ENCODE peak calls at places on chromosomes 6 and 20, in seven cellular contexts. Y is spleen, X is heart right ventricle, V is HAP-1, L is fibroblast of lung, K is aorta, F is IMR-90. J is an unnamed sample. For H3K9me3, the result is how much of the 10 kb centered on the place peaks cover.

GRCh38 chr6:34035704-34036356 is 110.1 kb downstream of the GRM4 start:
- DNase-seq in Y (no peak), X (no peak), V (no peak), L (no peak), K (no peak), F (no peak), J (no peak)

GRCh38 chr6:125169058-125169457 is 15.5 kb downstream of the TPD52L1 start:
- DNase-seq in Y (no peak), X (no peak), V (no peak), L (peak), K (peak), F (peak), J (no peak)

GRCh38 chr6:37965964-37966676 is 146.6 kb downstream of the ZFAND3 start:
- DNase-seq in Y (no peak), X (no peak), V (no peak), L (peak), K (no peak), F (peak), J (no peak)

GRCh38 chr6:36633915-36634314 is 39.8 kb downstream of the SRSF3 start:
- DNase-seq in Y (peak), X (peak), V (no peak), L (peak), K (peak), F (peak), J (no peak)

GRCh38 chr6:42029062-42029685 is 21.1 kb upstream of the TAF8 start:
- DNase-seq in Y (peak), X (no peak), V (no peak), L (no peak), K (no peak), F (no peak), J (no peak)

GRCh38 chr20:36604952-36605308 is 649 bp upstream of the RAB5IF start:
- DNase-seq in Y (peak), X (peak), V (no peak), L (no peak), K (peak), F (no peak), J (peak)

GRCh38 chr6:144307880-144308279 is 22.7 kb downstream of the UTRN start:
- DNase-seq in Y (no peak), X (no peak), V (no peak), L (no peak), K (no peak), F (no peak), J (no peak)

GRCh38 chr6:116175344-116175743 is 49.4 kb upstream of the COL10A1 start:
- DNase-seq in Y (no peak), X (no peak), V (no peak), L (no peak), K (no peak), F (no peak), J (no peak)

GRCh38 chr6:36334832-36335459 is 1.7 kb downstream of the BNIP5 start:
- DNase-seq in Y (no peak), X (no peak), V (no peak), L (no peak), K (no peak), F (no peak), J (no peak)

GRCh38 chr20:62027698-62028321 is 37.9 kb downstream of the TAF4 start:
- DNase-seq in Y (no peak), X (no peak), V (no peak), L (no peak), K (no peak), F (no peak), J (no peak)

GRCh38 chr6:43951756-43952675 is 175.2 kb downstream of the MRPL14 start:
- DNase-seq in Y (no peak), X (no peak), V (no peak), L (no peak), K (no peak), F (no peak), J (no peak)

GRCh38 chr20:60283281-60283680 is 325.1 kb downstream of the CDH26 start:
- DNase-seq in Y (no peak), X (no peak), V (no peak), L (no peak), K (no peak), F (no peak), J (no peak)
- H3K9me3 ChIP-seq in Y (under half), X (under half), V (under half), L (under half), K (under half), F (under half), J (under half)

DNA sequence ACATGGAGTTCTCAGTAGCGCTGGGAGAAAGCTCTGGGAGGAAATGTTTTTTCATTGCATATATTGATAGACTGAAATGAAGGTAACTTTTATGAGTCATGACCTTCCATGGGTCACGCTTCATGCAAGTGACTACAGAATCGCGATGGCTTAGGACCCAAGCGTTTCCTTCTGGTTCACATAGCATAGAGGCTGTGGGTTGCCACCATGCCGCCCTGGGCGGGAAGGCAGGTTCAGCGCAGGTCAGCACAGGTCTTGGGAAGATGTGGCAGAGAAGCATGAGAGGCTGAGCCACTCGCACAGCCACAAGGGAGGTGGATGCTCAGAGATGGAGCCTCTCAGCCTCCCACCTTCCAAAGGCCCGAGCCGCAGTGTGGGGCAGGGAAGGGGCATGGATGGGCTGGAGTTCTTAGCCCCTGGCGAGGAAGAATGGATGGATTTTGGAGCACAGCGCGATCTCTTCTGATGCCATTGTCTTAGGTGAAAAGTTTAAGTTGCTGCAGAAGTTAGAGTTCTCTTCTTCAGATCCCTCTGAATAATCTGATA is 219.5 kb downstream of the SMOC2 start:
- DNase-seq in Y (no peak), X (no peak), V (no peak), L (no peak), K (no peak), F (no peak), J (no peak)
- H3K9me3 ChIP-seq in Y (under half), X (under half), V (under half), L (under half), K (under half), F (under half), J (under half)

GRCh38 chr6:22829070-22829469 is 259.7 kb downstream of the HDGFL1 start:
- DNase-seq in Y (no peak), X (no peak), V (no peak), L (no peak), K (no peak), F (no peak), J (no peak)
- H3K9me3 ChIP-seq in Y (under half), X (under half), V (under half), L (under half), K (under half), F (under half), J (under half)

GRCh38 chr20:52256465-52256864 is 64.9 kb upstream of the ZFP64 start:
- DNase-seq in Y (no peak), X (no peak), V (no peak), L (no peak), K (no peak), F (no peak), J (no peak)
- H3K9me3 ChIP-seq in Y (under half), X (under half), V (under half), L (under half), K (under half), F (under half), J (under half)

DNA sequence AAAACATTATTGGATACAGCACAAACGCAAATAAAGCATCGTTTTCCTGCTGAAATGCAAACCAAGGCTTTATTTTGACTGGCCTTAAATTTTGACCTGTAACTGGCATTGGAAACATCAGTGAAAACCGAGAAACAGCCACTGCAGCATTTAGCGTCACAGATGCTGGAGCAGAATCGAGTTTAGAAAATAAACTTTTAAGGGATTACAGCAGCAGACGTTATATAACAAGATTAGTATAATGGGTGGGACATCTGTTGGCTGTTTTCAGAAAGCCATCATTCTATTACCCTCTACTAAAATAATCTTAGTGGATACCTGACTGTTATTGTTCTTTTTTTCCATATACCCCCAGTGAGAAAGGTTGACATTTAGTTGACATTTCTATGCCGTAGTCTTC is 725.8 kb downstream of the KIF16B start:
- DNase-seq in Y (no peak), X (no peak), V (no peak), L (no peak), K (no peak), F (no peak), J (no peak)
- H3K9me3 ChIP-seq in Y (under half), X (under half), V (under half), L (under half), K (under half), F (under half), J (under half)

GRCh38 chr20:29299811-29300578 is 1957.5 kb upstream of the DEFB115 start:
- DNase-seq in Y (no peak), X (no peak), V (no peak), L (no peak), K (no peak), F (no peak), J (no peak)

GRCh38 chr20:29301624-29302259 is 1955.7 kb upstream of the DEFB115 start:
- DNase-seq in Y (no peak), X (no peak), V (no peak), L (no peak), K (no peak), F (no peak), J (no peak)

GRCh38 chr20:29302979-29303644 is 1954.4 kb upstream of the DEFB115 start:
- DNase-seq in Y (no peak), X (no peak), V (no peak), L (no peak), K (no peak), F (no peak), J (no peak)

GRCh38 chr20:29298759-29299613 is 1958.5 kb upstream of the DEFB115 start:
- DNase-seq in Y (no peak), X (no peak), V (no peak), L (peak), K (no peak), F (no peak), J (no peak)

DNA sequence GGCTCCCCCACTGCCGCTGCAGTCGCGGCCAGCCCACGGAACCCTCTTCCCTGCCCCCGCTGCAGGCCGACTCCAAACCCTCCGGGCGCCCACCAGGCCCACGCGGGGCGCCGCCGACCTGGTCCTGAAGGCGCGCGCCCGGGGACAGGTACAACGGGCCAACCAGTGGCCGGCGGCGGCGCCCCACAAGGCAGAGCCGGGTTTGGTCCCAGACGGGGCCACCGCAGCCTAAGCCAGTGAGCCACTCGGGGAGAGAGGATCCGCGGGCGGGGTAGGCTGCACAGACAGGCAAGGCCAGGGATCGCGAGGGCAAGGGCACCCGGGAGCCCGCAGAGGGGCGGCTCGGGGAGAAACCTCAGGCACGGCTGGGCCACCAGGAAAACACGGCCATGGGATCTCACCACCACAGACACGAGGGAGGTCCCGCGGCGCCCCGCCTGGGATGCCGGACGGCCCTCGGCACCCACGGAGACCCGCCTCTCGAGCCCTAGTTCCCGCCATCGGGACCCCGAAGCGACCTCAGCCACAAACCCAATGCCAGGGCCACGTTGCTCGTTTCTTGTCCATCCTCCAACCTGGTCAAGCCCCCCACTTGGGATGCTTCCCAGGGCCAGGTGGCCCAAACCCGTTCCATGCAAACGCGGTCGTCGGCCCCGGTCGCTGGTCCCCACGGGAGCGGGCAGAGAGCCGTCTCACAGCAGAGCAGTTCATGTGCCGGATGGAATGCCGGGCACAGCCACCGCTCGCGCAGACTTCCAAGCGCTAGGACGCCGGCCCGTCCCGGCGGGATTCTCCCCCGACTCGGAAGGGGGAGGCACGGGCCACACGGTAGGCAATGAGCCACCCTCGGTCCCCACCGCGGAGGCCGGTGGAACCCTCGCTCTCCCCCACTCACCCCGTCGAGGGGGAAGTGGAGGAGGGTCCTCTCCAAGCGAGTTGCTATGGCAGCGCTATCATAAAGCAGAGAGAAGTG is 1956.6 kb upstream of the DEFB115 start:
- DNase-seq in Y (no peak), X (no peak), V (no peak), L (no peak), K (no peak), F (no peak), J (no peak)
- H3K9me3 ChIP-seq in Y (under half), X (under half), V (under half), L (under half), K (under half), F (under half), J (under half)